ENCODE peak calls at places on chromosomes 3 and 15, in five cellular contexts. D, G, P, N and Q are unnamed samples. For H3K27me3, the result is how much of the 10 kb centered on the place peaks cover.

GRCh38 chr3:192884831-192885356 is 32.8 kb downstream of the MB21D2 start:
- ATAC-seq in D (no peak), G (no peak), P (no peak), N (no peak), Q (no peak)

GRCh38 chr3:183764854-183765731 is 60.3 kb downstream of the MAP6D1 start:
- ATAC-seq in D (no peak), G (peak), P (peak), N (peak), Q (no peak)

GRCh38 chr15:55279746-55280351 is 9.8 kb downstream of the RAB27A start:
- ATAC-seq in D (peak), G (peak), P (peak), N (peak), Q (no peak)

GRCh38 chr3:49790626-49791411 is 4.5 kb upstream of the IP6K1 start:
- ATAC-seq in D (no peak), G (no peak), P (no peak), N (no peak), Q (no peak)

GRCh38 chr15:38622317-38622716 is 57.7 kb upstream of the RASGRP1 start:
- ATAC-seq in D (no peak), G (no peak), P (no peak), N (peak), Q (no peak)

GRCh38 chr15:74631935-74632560 is 16.4 kb downstream of the CLK3 start:
- ATAC-seq in D (no peak), G (peak), P (peak), N (peak), Q (peak)

GRCh38 chr3:152284906-152285305 is 16.2 kb downstream of the MBNL1 start:
- ATAC-seq in D (peak), G (peak), P (no peak), N (no peak), Q (no peak)

GRCh38 chr15:92636950-92637481 is 18.6 kb downstream of the FAM174B start:
- ATAC-seq in D (no peak), G (no peak), P (peak), N (peak), Q (peak)

GRCh38 chr15:99720533-99720932 is 12.7 kb downstream of the LYSMD4 start:
- ATAC-seq in D (peak), G (no peak), P (no peak), N (no peak), Q (no peak)

GRCh38 chr3:75610773-75611172 is 53.4 kb upstream of the FRG2C start:
- ATAC-seq in D (no peak), G (no peak), P (no peak), N (no peak), Q (no peak)

GRCh38 chr3:59540696-59541095 is 490.9 kb upstream of the CFAP20DC start:
- ATAC-seq in D (no peak), G (no peak), P (no peak), N (no peak), Q (no peak)

GRCh38 chr15:70703066-70703465 is 60.3 kb downstream of the UACA start:
- ATAC-seq in D (no peak), G (no peak), P (no peak), N (no peak), Q (no peak)

GRCh38 chr15:60003243-60004018 is 680 bp upstream of the FOXB1 start:
- ATAC-seq in D (no peak), G (peak), P (no peak), N (no peak), Q (no peak)

DNA sequence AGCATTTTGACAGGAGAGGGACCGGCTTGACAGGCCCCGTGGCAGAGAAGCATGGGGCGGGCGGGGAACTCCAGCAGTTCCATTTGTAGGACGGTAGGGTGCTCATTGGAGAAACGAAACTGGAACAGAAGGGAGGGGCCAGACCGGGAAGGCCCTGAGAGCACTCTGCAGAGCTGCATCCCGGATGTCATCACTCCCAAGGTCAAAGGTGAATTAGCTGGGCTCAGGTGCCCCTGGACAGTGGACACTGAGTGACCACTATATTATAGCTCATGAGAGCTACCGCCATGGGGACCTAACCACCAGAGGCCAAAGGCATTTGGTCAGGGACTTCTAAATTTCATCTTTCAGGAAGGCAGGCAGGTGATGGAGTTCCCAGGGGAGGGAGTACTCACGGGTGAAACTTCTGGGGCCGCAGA is 7.3 kb downstream of the CSRNP1 start:
- ATAC-seq in D (no peak), G (no peak), P (no peak), N (no peak), Q (peak)
- H3K4me3 ChIP-seq in D (no peak), G (no peak), P (no peak), N (no peak), Q (no peak)

GRCh38 chr15:65374334-65374733 is 3.5 kb downstream of the IGDCC3 start:
- ATAC-seq in D (no peak), G (no peak), P (no peak), N (no peak), Q (no peak)
- H3K27me3 ChIP-seq in D (under half), G (under half), P (under half), N (under half), Q (half or more)

GRCh38 chr3:146682176-146682575 is 77.0 kb upstream of the PLSCR5 start:
- ATAC-seq in D (no peak), G (no peak), P (no peak), N (peak), Q (no peak)
- H3K4me3 ChIP-seq in D (no peak), G (no peak), P (no peak), N (no peak), Q (no peak)

DNA sequence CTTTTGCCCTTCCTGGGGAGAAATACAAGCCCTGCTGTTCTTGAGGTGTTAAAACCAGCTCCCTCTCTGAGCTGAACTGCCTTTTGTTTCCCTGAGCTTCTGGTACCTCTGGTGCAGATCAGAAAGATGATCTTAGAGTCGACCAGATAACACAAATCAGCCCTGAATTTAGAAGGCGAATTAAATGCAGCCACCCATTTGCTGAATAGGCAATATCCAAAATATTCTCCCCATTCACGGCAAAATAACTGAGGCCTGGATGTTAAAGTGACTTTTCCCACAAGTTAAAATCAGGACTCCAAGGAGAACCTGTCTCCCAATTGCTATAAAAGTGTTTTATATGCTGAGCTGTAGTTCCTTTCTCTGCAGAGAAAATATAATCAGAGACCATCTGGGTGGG is 47.3 kb upstream of the POLG start:
- ATAC-seq in D (no peak), G (no peak), P (no peak), N (no peak), Q (no peak)
- H3K27me3 ChIP-seq in D (under half), G (under half), P (under half), N (under half), Q (half or more)

DNA sequence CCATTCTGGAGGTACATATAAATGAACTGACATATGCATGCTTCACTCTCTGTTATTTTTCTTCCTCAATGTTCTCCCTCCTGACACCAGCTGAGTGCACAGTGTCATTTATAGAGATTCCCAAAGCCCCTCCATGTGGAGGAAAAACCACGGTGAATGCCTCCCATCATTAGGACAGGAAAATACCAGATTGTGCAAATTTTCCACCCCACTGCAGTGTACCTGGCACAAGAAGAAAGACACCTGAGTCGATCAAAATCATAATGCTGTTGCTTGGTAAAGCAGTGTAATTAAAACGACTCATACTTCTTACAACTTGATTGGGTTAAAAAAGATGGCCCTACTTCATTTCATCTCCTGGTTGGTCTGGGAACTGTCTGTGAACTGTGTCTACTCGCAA is 290.6 kb downstream of the IL5RA start:
- ATAC-seq in D (no peak), G (no peak), P (no peak), N (no peak), Q (no peak)
- H3K4me3 ChIP-seq in D (no peak), G (no peak), P (no peak), N (no peak), Q (no peak)

GRCh38 chr3:54086639-54087405 is 35.5 kb upstream of the CACNA2D3 start:
- ATAC-seq in D (no peak), G (no peak), P (no peak), N (no peak), Q (no peak)
- H3K27me3 ChIP-seq in D (under half), G (under half), P (under half), N (under half), Q (half or more)

DNA sequence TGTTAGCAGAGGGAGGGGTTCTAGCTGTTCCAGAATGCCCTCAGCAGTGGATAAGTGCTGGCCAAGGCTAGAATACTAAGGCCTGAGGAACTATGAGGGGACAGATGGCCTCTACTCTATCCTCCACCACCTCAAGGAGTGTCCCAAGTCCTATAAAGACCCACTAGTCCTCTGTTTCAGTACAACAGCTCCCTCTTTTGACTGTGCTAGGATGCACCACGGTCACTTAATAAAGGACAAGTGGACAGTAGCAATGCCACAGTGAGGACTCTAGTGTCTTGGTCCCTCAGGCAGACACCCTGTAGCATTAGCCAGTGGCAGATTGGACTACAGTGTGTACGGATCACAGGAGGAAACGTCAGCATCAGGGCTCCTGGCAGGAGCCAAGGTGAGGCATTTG is 171.8 kb upstream of the PROK2 start:
- ATAC-seq in D (no peak), G (no peak), P (no peak), N (no peak), Q (no peak)
- H3K4me3 ChIP-seq in D (no peak), G (no peak), P (no peak), N (no peak), Q (no peak)

GRCh38 chr15:41507820-41508290 is 5.8 kb downstream of the LTK start:
- ATAC-seq in D (no peak), G (no peak), P (no peak), N (peak), Q (no peak)
- H3K27me3 ChIP-seq in D (under half), G (under half), P (under half), N (under half), Q (half or more)